ENCODE peak calls at places on chromosome 9, in nine cellular contexts. One of them, this sample, is unnamed.
A peak's percentile ranks its signal among the peaks of the same experiment; 100 is the strongest.

GRCh38 chr9:35555246-35555701 is 49.8 kb upstream of the TESK1 start:
- DNase-seq in H7: no peak
- DNase-seq in suprapubic skin: no peak
- DNase-seq in neural crest cell: no peak
- DNase-seq in stimulated activated CD8-positive, alpha-beta memory T cell treated with anti-CD3 and anti-CD28 coated beads, Interleukin-15, amount 100 ng/mL, for 24 hours: no peak
- DNase-seq in HuH-7.5: no peak
- DNase-seq in aorta: no peak
- DNase-seq in activated T-cell treated with anti-CD3 and anti-CD28 coated beads, Interleukin-2, amount 50 U/mL, for 48 hours: no peak
- DNase-seq in progenitor cell of endocrine pancreas: no peak
- DNase-seq in this sample: no peak

GRCh38 chr9:25562101-25562500 is 116.1 kb downstream of the TUSC1 start:
- DNase-seq in H7: no peak
- DNase-seq in suprapubic skin: no peak
- DNase-seq in neural crest cell: no peak
- DNase-seq in stimulated activated CD8-positive, alpha-beta memory T cell treated with anti-CD3 and anti-CD28 coated beads, Interleukin-15, amount 100 ng/mL, for 24 hours: no peak
- DNase-seq in HuH-7.5: no peak
- DNase-seq in aorta: no peak
- DNase-seq in activated T-cell treated with anti-CD3 and anti-CD28 coated beads, Interleukin-2, amount 50 U/mL, for 48 hours: no peak
- DNase-seq in progenitor cell of endocrine pancreas: no peak
- DNase-seq in this sample: no peak

GRCh38 chr9:91734371-91734981 is 215.6 kb downstream of the ROR2 start:
- DNase-seq in H7: peak; percentile 90
- DNase-seq in suprapubic skin: peak; percentile 77
- DNase-seq in neural crest cell: peak; percentile 86
- DNase-seq in stimulated activated CD8-positive, alpha-beta memory T cell treated with anti-CD3 and anti-CD28 coated beads, Interleukin-15, amount 100 ng/mL, for 24 hours: peak; percentile 39
- DNase-seq in HuH-7.5: peak; percentile 78
- DNase-seq in aorta: peak; percentile 64
- DNase-seq in activated T-cell treated with anti-CD3 and anti-CD28 coated beads, Interleukin-2, amount 50 U/mL, for 48 hours: peak; percentile 77
- DNase-seq in progenitor cell of endocrine pancreas: peak; percentile 72
- DNase-seq in this sample: peak; percentile 83

GRCh38 chr9:70263421-70263820 is 4.6 kb downstream of the SMC5 start:
- DNase-seq in H7: no peak
- DNase-seq in suprapubic skin: no peak
- DNase-seq in neural crest cell: no peak
- DNase-seq in stimulated activated CD8-positive, alpha-beta memory T cell treated with anti-CD3 and anti-CD28 coated beads, Interleukin-15, amount 100 ng/mL, for 24 hours: no peak
- DNase-seq in HuH-7.5: no peak
- DNase-seq in aorta: no peak
- DNase-seq in activated T-cell treated with anti-CD3 and anti-CD28 coated beads, Interleukin-2, amount 50 U/mL, for 48 hours: no peak
- DNase-seq in progenitor cell of endocrine pancreas: no peak
- DNase-seq in this sample: no peak

GRCh38 chr9:29830815-29831214 is 2257.5 kb upstream of the C9orf72 start:
- DNase-seq in H7: peak; percentile 27
- DNase-seq in suprapubic skin: no peak
- DNase-seq in neural crest cell: peak; percentile 31
- DNase-seq in stimulated activated CD8-positive, alpha-beta memory T cell treated with anti-CD3 and anti-CD28 coated beads, Interleukin-15, amount 100 ng/mL, for 24 hours: no peak
- DNase-seq in HuH-7.5: peak; percentile 2
- DNase-seq in aorta: no peak
- DNase-seq in activated T-cell treated with anti-CD3 and anti-CD28 coated beads, Interleukin-2, amount 50 U/mL, for 48 hours: no peak
- DNase-seq in progenitor cell of endocrine pancreas: peak; percentile 20
- DNase-seq in this sample: no peak

GRCh38 chr9:113898596-113898995 is 22.5 kb downstream of the ZNF618 start:
- DNase-seq in H7: no peak
- DNase-seq in suprapubic skin: no peak
- DNase-seq in neural crest cell: no peak
- DNase-seq in stimulated activated CD8-positive, alpha-beta memory T cell treated with anti-CD3 and anti-CD28 coated beads, Interleukin-15, amount 100 ng/mL, for 24 hours: no peak
- DNase-seq in HuH-7.5: no peak
- DNase-seq in aorta: no peak
- DNase-seq in activated T-cell treated with anti-CD3 and anti-CD28 coated beads, Interleukin-2, amount 50 U/mL, for 48 hours: no peak
- DNase-seq in progenitor cell of endocrine pancreas: no peak
- DNase-seq in this sample: no peak

GRCh38 chr9:70485273-70485858 is 70.9 kb upstream of the KLF9 start:
- DNase-seq in H7: no peak
- DNase-seq in suprapubic skin: no peak
- DNase-seq in neural crest cell: no peak
- DNase-seq in stimulated activated CD8-positive, alpha-beta memory T cell treated with anti-CD3 and anti-CD28 coated beads, Interleukin-15, amount 100 ng/mL, for 24 hours: no peak
- DNase-seq in HuH-7.5: no peak
- DNase-seq in aorta: peak; percentile 58
- DNase-seq in activated T-cell treated with anti-CD3 and anti-CD28 coated beads, Interleukin-2, amount 50 U/mL, for 48 hours: no peak
- DNase-seq in progenitor cell of endocrine pancreas: no peak
- DNase-seq in this sample: no peak

GRCh38 chr9:125988479-125989050 is 241.4 kb downstream of the PBX3 start:
- DNase-seq in H7: peak; percentile 40
- DNase-seq in suprapubic skin: peak; percentile 47
- DNase-seq in neural crest cell: no peak
- DNase-seq in stimulated activated CD8-positive, alpha-beta memory T cell treated with anti-CD3 and anti-CD28 coated beads, Interleukin-15, amount 100 ng/mL, for 24 hours: no peak
- DNase-seq in HuH-7.5: no peak
- DNase-seq in aorta: no peak
- DNase-seq in activated T-cell treated with anti-CD3 and anti-CD28 coated beads, Interleukin-2, amount 50 U/mL, for 48 hours: no peak
- DNase-seq in progenitor cell of endocrine pancreas: no peak
- DNase-seq in this sample: peak; percentile 42

GRCh38 chr9:16824545-16825041 is 45.9 kb downstream of the BNC2 start:
- DNase-seq in H7: peak; percentile 53
- DNase-seq in suprapubic skin: peak; percentile 64
- DNase-seq in neural crest cell: no peak
- DNase-seq in stimulated activated CD8-positive, alpha-beta memory T cell treated with anti-CD3 and anti-CD28 coated beads, Interleukin-15, amount 100 ng/mL, for 24 hours: no peak
- DNase-seq in HuH-7.5: no peak
- DNase-seq in aorta: no peak
- DNase-seq in activated T-cell treated with anti-CD3 and anti-CD28 coated beads, Interleukin-2, amount 50 U/mL, for 48 hours: no peak
- DNase-seq in progenitor cell of endocrine pancreas: no peak
- DNase-seq in this sample: no peak

GRCh38 chr9:89002987-89003386 is 11.7 kb downstream of the S1PR3 start:
- DNase-seq in H7: no peak
- DNase-seq in suprapubic skin: no peak
- DNase-seq in neural crest cell: no peak
- DNase-seq in stimulated activated CD8-positive, alpha-beta memory T cell treated with anti-CD3 and anti-CD28 coated beads, Interleukin-15, amount 100 ng/mL, for 24 hours: no peak
- DNase-seq in HuH-7.5: no peak
- DNase-seq in aorta: no peak
- DNase-seq in activated T-cell treated with anti-CD3 and anti-CD28 coated beads, Interleukin-2, amount 50 U/mL, for 48 hours: no peak
- DNase-seq in progenitor cell of endocrine pancreas: no peak
- DNase-seq in this sample: no peak

GRCh38 chr9:17018001-17018491 is 116.8 kb upstream of the CNTLN start:
- DNase-seq in H7: no peak
- DNase-seq in suprapubic skin: peak; percentile 66
- DNase-seq in neural crest cell: no peak
- DNase-seq in stimulated activated CD8-positive, alpha-beta memory T cell treated with anti-CD3 and anti-CD28 coated beads, Interleukin-15, amount 100 ng/mL, for 24 hours: no peak
- DNase-seq in HuH-7.5: no peak
- DNase-seq in aorta: peak; percentile 57
- DNase-seq in activated T-cell treated with anti-CD3 and anti-CD28 coated beads, Interleukin-2, amount 50 U/mL, for 48 hours: no peak
- DNase-seq in progenitor cell of endocrine pancreas: no peak
- DNase-seq in this sample: peak; percentile 63

GRCh38 chr9:105154723-105155191 is 89.7 kb upstream of the SLC44A1 start:
- DNase-seq in H7: no peak
- DNase-seq in suprapubic skin: no peak
- DNase-seq in neural crest cell: no peak
- DNase-seq in stimulated activated CD8-positive, alpha-beta memory T cell treated with anti-CD3 and anti-CD28 coated beads, Interleukin-15, amount 100 ng/mL, for 24 hours: no peak
- DNase-seq in HuH-7.5: no peak
- DNase-seq in aorta: no peak
- DNase-seq in activated T-cell treated with anti-CD3 and anti-CD28 coated beads, Interleukin-2, amount 50 U/mL, for 48 hours: no peak
- DNase-seq in progenitor cell of endocrine pancreas: no peak
- DNase-seq in this sample: no peak

GRCh38 chr9:130780865-130781504 is 54.1 kb upstream of the ABL1 start:
- DNase-seq in H7: no peak
- DNase-seq in suprapubic skin: peak; percentile 78
- DNase-seq in neural crest cell: no peak
- DNase-seq in stimulated activated CD8-positive, alpha-beta memory T cell treated with anti-CD3 and anti-CD28 coated beads, Interleukin-15, amount 100 ng/mL, for 24 hours: no peak
- DNase-seq in HuH-7.5: no peak
- DNase-seq in aorta: peak; percentile 81
- DNase-seq in activated T-cell treated with anti-CD3 and anti-CD28 coated beads, Interleukin-2, amount 50 U/mL, for 48 hours: no peak
- DNase-seq in progenitor cell of endocrine pancreas: no peak
- DNase-seq in this sample: peak; percentile 75

GRCh38 chr9:99445377-99445891 is 223.4 kb downstream of the SEC61B start:
- DNase-seq in H7: no peak
- DNase-seq in suprapubic skin: peak; percentile 77
- DNase-seq in neural crest cell: no peak
- DNase-seq in stimulated activated CD8-positive, alpha-beta memory T cell treated with anti-CD3 and anti-CD28 coated beads, Interleukin-15, amount 100 ng/mL, for 24 hours: no peak
- DNase-seq in HuH-7.5: no peak
- DNase-seq in aorta: peak; percentile 66
- DNase-seq in activated T-cell treated with anti-CD3 and anti-CD28 coated beads, Interleukin-2, amount 50 U/mL, for 48 hours: no peak
- DNase-seq in progenitor cell of endocrine pancreas: no peak
- DNase-seq in this sample: no peak

GRCh38 chr9:113619156-113619861 is 155.8 kb downstream of the RGS3 start:
- DNase-seq in H7: peak; percentile 25
- DNase-seq in suprapubic skin: peak; percentile 39
- DNase-seq in neural crest cell: no peak
- DNase-seq in stimulated activated CD8-positive, alpha-beta memory T cell treated with anti-CD3 and anti-CD28 coated beads, Interleukin-15, amount 100 ng/mL, for 24 hours: no peak
- DNase-seq in HuH-7.5: no peak
- DNase-seq in aorta: no peak
- DNase-seq in activated T-cell treated with anti-CD3 and anti-CD28 coated beads, Interleukin-2, amount 50 U/mL, for 48 hours: no peak
- DNase-seq in progenitor cell of endocrine pancreas: no peak
- DNase-seq in this sample: no peak

GRCh38 chr9:97640290-97640689 is 6.7 kb downstream of the NCBP1 start:
- DNase-seq in H7: no peak
- DNase-seq in suprapubic skin: no peak
- DNase-seq in neural crest cell: no peak
- DNase-seq in stimulated activated CD8-positive, alpha-beta memory T cell treated with anti-CD3 and anti-CD28 coated beads, Interleukin-15, amount 100 ng/mL, for 24 hours: no peak
- DNase-seq in HuH-7.5: no peak
- DNase-seq in aorta: no peak
- DNase-seq in activated T-cell treated with anti-CD3 and anti-CD28 coated beads, Interleukin-2, amount 50 U/mL, for 48 hours: no peak
- DNase-seq in progenitor cell of endocrine pancreas: no peak
- DNase-seq in this sample: no peak

GRCh38 chr9:99373912-99374311 is 151.8 kb downstream of the SEC61B start:
- DNase-seq in H7: no peak
- DNase-seq in suprapubic skin: no peak
- DNase-seq in neural crest cell: no peak
- DNase-seq in stimulated activated CD8-positive, alpha-beta memory T cell treated with anti-CD3 and anti-CD28 coated beads, Interleukin-15, amount 100 ng/mL, for 24 hours: no peak
- DNase-seq in HuH-7.5: no peak
- DNase-seq in aorta: no peak
- DNase-seq in activated T-cell treated with anti-CD3 and anti-CD28 coated beads, Interleukin-2, amount 50 U/mL, for 48 hours: no peak
- DNase-seq in progenitor cell of endocrine pancreas: no peak
- DNase-seq in this sample: no peak